ENCODE peak calls at places on chromosomes 13 and 19, in five cellular contexts. O, P, Q, A and D are unnamed samples. For H3K4me1, the result is how much of the 10 kb centered on the place peaks cover.

GRCh38 chr19:41746593-41747227 is 8.6 kb upstream of the CEACAM6 start:
- DNase-seq in O (peak), P (no peak), Q (peak), A (peak), D (no peak)

GRCh38 chr13:29569253-29570057 is 26.0 kb downstream of the SLC7A1 start:
- DNase-seq in O (no peak), P (no peak), Q (peak), A (peak), D (no peak)

GRCh38 chr19:54464044-54464623 is 556 bp upstream of the LENG9 start:
- DNase-seq in O (peak), P (peak), Q (peak), A (peak), D (peak)

GRCh38 chr19:46761418-46761831 is 15.2 kb upstream of the STRN4 start:
- DNase-seq in O (no peak), P (no peak), Q (no peak), A (no peak), D (no peak)

GRCh38 chr13:20431080-20431479 is 94.6 kb downstream of the CRYL1 start:
- DNase-seq in O (no peak), P (no peak), Q (no peak), A (no peak), D (no peak)

GRCh38 chr13:100547805-100548204 is 40.8 kb downstream of the GGACT start:
- DNase-seq in O (no peak), P (peak), Q (peak), A (peak), D (no peak)

GRCh38 chr19:50931023-50931422 is 19.8 kb upstream of the KLK4 start:
- DNase-seq in O (no peak), P (no peak), Q (no peak), A (no peak), D (no peak)

GRCh38 chr13:108096301-108096700 is 119.0 kb downstream of the LIG4 start:
- DNase-seq in O (no peak), P (no peak), Q (no peak), A (no peak), D (no peak)

GRCh38 chr19:8638078-8638619 is 7.7 kb downstream of the NFILZ start:
- DNase-seq in O (no peak), P (no peak), Q (no peak), A (peak), D (peak)

GRCh38 chr13:69796256-69796655 is 311.4 kb upstream of the ATXN8OS start:
- DNase-seq in O (no peak), P (no peak), Q (no peak), A (no peak), D (no peak)

GRCh38 chr13:67043901-67044300 is 186.2 kb downstream of the PCDH9 start:
- DNase-seq in O (no peak), P (no peak), Q (no peak), A (no peak), D (no peak)

GRCh38 chr19:30305346-30306060 is 66.7 kb upstream of the ZNF536 start:
- DNase-seq in O (no peak), P (no peak), Q (peak), A (no peak), D (peak)

GRCh38 chr19:6056801-6057650 is 53.3 kb downstream of the RFX2 start:
- DNase-seq in O (peak), P (peak), Q (no peak), A (peak), D (peak)

GRCh38 chr19:5479958-5480357 is 24.7 kb downstream of the ZNRF4 start:
- DNase-seq in O (no peak), P (no peak), Q (peak), A (no peak), D (no peak)

GRCh38 chr19:44746946-44747738 is 1.4 kb upstream of the BCL3 start:
- DNase-seq in O (peak), P (peak), Q (peak), A (peak), D (peak)

GRCh38 chr13:61253105-61253877 is 162.4 kb downstream of the PCDH20 start:
- DNase-seq in O (no peak), P (no peak), Q (no peak), A (no peak), D (no peak)

GRCh38 chr19:18185538-18185937 is 7.5 kb upstream of the MPV17L2 start:
- DNase-seq in O (no peak), P (no peak), Q (no peak), A (no peak), D (no peak)

GRCh38 chr13:39385621-39386231 is 217.3 kb downstream of the LHFPL6 start:
- DNase-seq in O (peak), P (no peak), Q (no peak), A (no peak), D (no peak)

GRCh38 chr19:13195678-13196077 is 45.5 kb downstream of the IER2 start:
- DNase-seq in O (peak), P (no peak), Q (no peak), A (peak), D (no peak)

GRCh38 chr13:47519626-47520025 is 481.4 kb downstream of the SUCLA2 start:
- DNase-seq in O (no peak), P (no peak), Q (no peak), A (no peak), D (no peak)

GRCh38 chr13:44350775-44351504 is 22.7 kb upstream of the SERP2 start:
- DNase-seq in O (peak), P (no peak), Q (peak), A (no peak), D (no peak)

GRCh38 chr19:31568724-31569123 is 219.5 kb upstream of the TSHZ3 start:
- DNase-seq in O (no peak), P (peak), Q (peak), A (no peak), D (no peak)

GRCh38 chr19:22532388-22533310 is 101.5 kb upstream of the ZNF492 start:
- DNase-seq in O (no peak), P (peak), Q (no peak), A (peak), D (peak)

GRCh38 chr13:98571955-98572662 is 4.8 kb downstream of the STK24 start:
- DNase-seq in O (peak), P (no peak), Q (peak), A (no peak), D (no peak)

GRCh38 chr13:111210488-111210887 is 95.4 kb downstream of the ARHGEF7 start:
- DNase-seq in O (peak), P (peak), Q (no peak), A (peak), D (peak)

GRCh38 chr19:4988770-4989251 is 19.9 kb downstream of the KDM4B start:
- DNase-seq in O (peak), P (no peak), Q (no peak), A (peak), D (peak)

GRCh38 chr19:56838930-56839664 is 1.4 kb downstream of the PEG3 start:
- DNase-seq in O (peak), P (peak), Q (peak), A (peak), D (peak)

GRCh38 chr13:33032037-33032625 is 15.9 kb downstream of the KL start:
- DNase-seq in O (no peak), P (no peak), Q (no peak), A (no peak), D (no peak)

GRCh38 chr19:38162632-38163031 is 61.4 kb downstream of the DPF1 start:
- DNase-seq in O (peak), P (no peak), Q (no peak), A (no peak), D (no peak)

GRCh38 chr19:56261145-56261544 is 11.4 kb upstream of the EDDM13 start:
- DNase-seq in O (peak), P (no peak), Q (peak), A (no peak), D (no peak)

GRCh38 chr13:102197193-102197592 is 204.7 kb downstream of the FGF14 start:
- DNase-seq in O (peak), P (no peak), Q (no peak), A (no peak), D (no peak)

GRCh38 chr19:17302391-17303166 is 646 bp downstream of the ABHD8 start:
- DNase-seq in O (peak), P (no peak), Q (no peak), A (no peak), D (peak)

GRCh38 chr19:1860821-1861598 is 2.4 kb downstream of the KLF16 start:
- DNase-seq in O (no peak), P (no peak), Q (no peak), A (no peak), D (peak)
- H3K4me1 ChIP-seq in O (under half), P (under half), Q (under half), A (half or more), D (under half)

GRCh38 chr19:3712663-3713531 is 4.7 kb downstream of the TJP3 start:
- DNase-seq in O (no peak), P (no peak), Q (no peak), A (peak), D (peak)

GRCh38 chr19:3708207-3708931 is at the start of gene TJP3:
- DNase-seq in O (no peak), P (no peak), Q (peak), A (peak), D (peak)

GRCh38 chr19:3710265-3710812 is 2.2 kb downstream of the TJP3 start:
- DNase-seq in O (peak), P (peak), Q (peak), A (peak), D (peak)

GRCh38 chr19:3707868-3708206 is 347 bp upstream of the TJP3 start:
- DNase-seq in O (no peak), P (no peak), Q (peak), A (no peak), D (no peak)
- H3K4me3 ChIP-seq in O (no peak), P (no peak), Q (no peak), A (no peak), D (no peak)

GRCh38 chr19:19600793-19601346 is 17.6 kb downstream of the PBX4 start:
- DNase-seq in O (no peak), P (no peak), Q (no peak), A (no peak), D (no peak)
- H3K4me1 ChIP-seq in O (under half), P (under half), Q (under half), A (under half), D (under half)

GRCh38 chr19:19460258-19460731 is 54.8 kb downstream of the GATAD2A start:
- DNase-seq in O (no peak), P (no peak), Q (no peak), A (no peak), D (no peak)
- H3K4me3 ChIP-seq in O (no peak), P (no peak), Q (no peak), A (no peak), D (no peak)

DNA sequence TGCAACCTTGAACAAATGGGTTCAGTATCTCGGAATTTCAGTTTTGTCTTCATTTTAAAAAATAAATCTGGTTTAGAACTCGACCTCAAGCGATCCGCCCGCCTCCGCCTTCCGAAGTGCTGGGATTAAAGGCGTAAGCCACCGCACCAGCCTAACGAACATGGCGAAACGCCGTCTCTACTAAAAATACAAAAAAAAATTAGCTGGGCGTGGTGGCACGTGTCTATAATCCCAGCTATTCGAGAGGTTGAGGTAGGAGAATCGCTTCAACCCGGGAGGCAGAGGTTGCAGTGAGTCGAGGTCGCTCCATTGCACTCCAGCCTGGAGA is 571 bp downstream of the ZNF302 start:
- DNase-seq in O (no peak), P (no peak), Q (no peak), A (peak), D (no peak)
- H3K4me1 ChIP-seq in O (under half), P (under half), Q (under half), A (under half), D (under half)